ENCODE peak calls at places on chromosomes 11 and 22, in nine cellular contexts. M, C, L, W, B, K, J, H and O are unnamed samples.

GRCh38 chr22:33909075-33909458 is 11.2 kb downstream of the LARGE1 start:
- DNase-seq in M (no peak), C (no peak), L (peak; percentile 75), W (no peak), B (no peak), K (peak; percentile 84), J (peak; percentile 71), H (no peak), O (peak; percentile 12)

GRCh38 chr11:117725048-117725734 is 71.8 kb downstream of the DSCAML1 start:
- DNase-seq in M (no peak), C (no peak), L (no peak), W (no peak), B (no peak), K (no peak), J (peak; percentile 23), H (no peak), O (no peak)

GRCh38 chr11:1305558-1306056 is 3.8 kb downstream of the TOLLIP start:
- DNase-seq in M (peak; percentile 25), C (no peak), L (no peak), W (no peak), B (no peak), K (no peak), J (no peak), H (no peak), O (no peak)

GRCh38 chr11:12787847-12788246 is 113.6 kb downstream of the TEAD1 start:
- DNase-seq in M (no peak), C (no peak), L (peak; percentile 89), W (no peak), B (no peak), K (peak; percentile 90), J (no peak), H (no peak), O (peak; percentile 66)

GRCh38 chr11:62710001-62710345 is 2.5 kb downstream of the GNG3 start:
- DNase-seq in M (peak; percentile 45), C (no peak), L (peak; percentile 77), W (no peak), B (no peak), K (no peak), J (peak; percentile 64), H (no peak), O (peak; percentile 22)

GRCh38 chr11:83007477-83007876 is 64.2 kb downstream of the RAB30 start:
- DNase-seq in M (no peak), C (no peak), L (no peak), W (no peak), B (no peak), K (no peak), J (no peak), H (no peak), O (no peak)

GRCh38 chr11:124938206-124938765 is 2.4 kb upstream of the HEPACAM start:
- DNase-seq in M (no peak), C (no peak), L (peak; percentile 72), W (no peak), B (no peak), K (peak; percentile 40), J (no peak), H (no peak), O (no peak)

GRCh38 chr11:95147364-95147905 is 57.8 kb downstream of the ENDOD1 start:
- DNase-seq in M (no peak), C (no peak), L (peak; percentile 93), W (no peak), B (no peak), K (peak; percentile 93), J (no peak), H (no peak), O (peak; percentile 85)

GRCh38 chr11:108177570-108177969 is 44.9 kb downstream of the NPAT start:
- DNase-seq in M (no peak), C (no peak), L (no peak), W (no peak), B (no peak), K (no peak), J (no peak), H (no peak), O (no peak)
- H3K36me3 ChIP-seq in M (peaks cover 11% of the 10 kb centered on the region), C (peaks cover 15% of the 10 kb centered on the region), L (peaks cover 42% of the 10 kb centered on the region), W (no peaks in the 10 kb centered on the region), B (peaks cover 34% of the 10 kb centered on the region), K (peaks cover 16% of the 10 kb centered on the region), J (peaks cover 88% of the 10 kb centered on the region), H (peaks cover 82% of the 10 kb centered on the region), O (peaks cover 29% of the 10 kb centered on the region)

GRCh38 chr11:64249038-64249437 is 2.3 kb upstream of the PLCB3 start:
- DNase-seq in M (no peak), C (no peak), L (no peak), W (no peak), B (no peak), K (no peak), J (no peak), H (no peak), O (no peak)

GRCh38 chr11:64250875-64251721 is at the start of gene PLCB3:
- DNase-seq in M (peak; percentile 71), C (peak; percentile 83), L (peak; percentile 82), W (peak; percentile 52), B (peak; percentile 76), K (no peak), J (no peak), H (peak; percentile 49), O (peak; percentile 51)

GRCh38 chr11:64251722-64251985 is 324 bp downstream of the PLCB3 start:
- DNase-seq in M (no peak), C (peak; percentile 68), L (no peak), W (no peak), B (no peak), K (no peak), J (no peak), H (no peak), O (no peak)

GRCh38 chr11:64249563-64250405 is 1.5 kb upstream of the PLCB3 start:
- DNase-seq in M (no peak), C (peak; percentile 78), L (no peak), W (no peak), B (no peak), K (no peak), J (no peak), H (no peak), O (no peak)

GRCh38 chr11:64250406-64250874 is 890 bp upstream of the PLCB3 start:
- DNase-seq in M (no peak), C (peak; percentile 42), L (no peak), W (no peak), B (no peak), K (no peak), J (no peak), H (no peak), O (no peak)
- H3K4me3 ChIP-seq in M (peak overlapping the region; percentile 80), C (peak overlapping the region; percentile 100), L (peak overlapping the region; percentile 91), W (peak overlapping the region; percentile 73), B (no peak overlapping the region), K (peak overlapping the region; percentile 98), J (peak overlapping the region; percentile 81), H (no peak overlapping the region), O (no peak overlapping the region)

GRCh38 chr22:38715852-38716251 is 10.1 kb downstream of the GTPBP1 start:
- DNase-seq in M (no peak), C (no peak), L (no peak), W (no peak), B (no peak), K (no peak), J (no peak), H (no peak), O (no peak)

GRCh38 chr22:38715176-38715764 is 9.5 kb downstream of the GTPBP1 start:
- DNase-seq in M (no peak), C (no peak), L (no peak), W (no peak), B (no peak), K (no peak), J (no peak), H (no peak), O (no peak)

GRCh38 chr22:38716827-38717226 is 11.1 kb downstream of the GTPBP1 start:
- DNase-seq in M (no peak), C (no peak), L (no peak), W (no peak), B (no peak), K (no peak), J (no peak), H (no peak), O (no peak)

GRCh38 chr22:38717244-38717643 is 11.5 kb downstream of the GTPBP1 start:
- DNase-seq in M (no peak), C (no peak), L (no peak), W (no peak), B (no peak), K (no peak), J (no peak), H (no peak), O (no peak)

DNA sequence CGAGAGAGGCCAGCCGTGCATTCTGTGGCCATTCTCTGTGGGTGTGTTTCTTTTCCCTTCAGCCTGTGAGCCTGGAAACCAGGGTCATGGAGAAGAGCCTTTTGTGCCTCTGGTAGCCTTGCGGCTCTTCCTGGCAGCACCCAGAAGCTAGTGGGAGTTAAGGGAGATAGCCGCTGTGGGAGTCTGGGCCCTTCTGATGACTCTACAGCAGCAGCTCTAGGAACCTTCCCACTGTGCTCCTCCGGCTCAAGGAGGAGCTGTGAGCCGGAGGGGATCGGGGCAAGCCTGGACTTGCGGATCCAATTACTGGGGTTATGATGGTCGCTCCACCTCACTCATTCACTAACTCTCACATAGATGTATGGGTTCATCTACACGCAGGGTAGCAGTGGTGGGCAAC is 10.5 kb downstream of the GTPBP1 start:
- DNase-seq in M (no peak), C (no peak), L (no peak), W (no peak), B (no peak), K (no peak), J (no peak), H (no peak), O (no peak)
- H3K36me3 ChIP-seq in M (peaks cover 22% of the 10 kb centered on the region), C (peaks cover 22% of the 10 kb centered on the region), L (no peaks in the 10 kb centered on the region), W (no peaks in the 10 kb centered on the region), B (peaks cover 16% of the 10 kb centered on the region), K (peaks cover 23% of the 10 kb centered on the region), J (peaks cover 51% of the 10 kb centered on the region), H (peaks cover 69% of the 10 kb centered on the region), O (peaks cover 22% of the 10 kb centered on the region)

GRCh38 chr11:110176366-110177056 is 83.3 kb downstream of the ZC3H12C start:
- DNase-seq in M (no peak), C (no peak), L (peak; percentile 46), W (no peak), B (no peak), K (peak; percentile 51), J (no peak), H (no peak), O (no peak)

GRCh38 chr11:110172666-110173065 is 79.5 kb downstream of the ZC3H12C start:
- DNase-seq in M (no peak), C (no peak), L (peak; percentile 17), W (no peak), B (no peak), K (peak; percentile 22), J (no peak), H (no peak), O (no peak)

GRCh38 chr11:110177057-110177397 is 83.8 kb downstream of the ZC3H12C start:
- DNase-seq in M (no peak), C (no peak), L (no peak), W (no peak), B (no peak), K (no peak), J (no peak), H (no peak), O (no peak)

GRCh38 chr11:110173775-110174644 is 80.8 kb downstream of the ZC3H12C start:
- DNase-seq in M (peak; percentile 65), C (peak; percentile 92), L (peak; percentile 70), W (no peak), B (peak; percentile 80), K (peak; percentile 64), J (no peak), H (peak; percentile 48), O (peak; percentile 47)

DNA sequence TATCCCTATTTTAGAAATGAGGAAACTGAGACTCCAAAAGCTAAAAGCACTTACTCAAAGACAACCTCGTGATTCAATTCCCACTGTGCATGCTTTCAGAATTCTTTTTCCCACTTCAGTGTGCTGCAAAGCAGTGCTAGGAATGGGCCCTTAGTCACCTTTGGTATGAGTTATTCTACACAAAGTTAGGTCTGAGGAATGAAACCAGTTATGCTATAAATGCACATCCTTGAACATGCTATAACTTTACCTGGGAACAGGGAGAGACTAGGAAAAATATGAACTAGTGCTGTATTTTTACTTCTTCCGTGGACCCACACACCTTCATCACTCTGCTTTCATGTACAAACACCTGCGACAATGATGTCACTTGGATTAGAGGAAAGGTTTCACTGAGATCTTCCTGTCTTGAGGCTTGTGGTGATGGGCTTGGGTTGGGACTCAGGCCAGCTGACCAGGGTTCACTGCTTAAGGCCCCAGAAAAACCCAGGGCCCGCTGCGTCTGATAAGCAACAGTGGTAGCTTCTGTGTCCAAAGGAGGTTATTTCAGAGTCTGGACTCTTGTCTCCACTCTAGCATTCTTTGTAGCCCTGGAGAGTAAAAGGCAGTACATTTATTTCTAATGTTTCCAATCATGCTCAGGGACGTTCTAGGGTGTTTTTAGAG is 81.6 kb downstream of the ZC3H12C start:
- DNase-seq in M (no peak), C (no peak), L (peak; percentile 68), W (no peak), B (no peak), K (peak; percentile 73), J (no peak), H (no peak), O (no peak)
- H3K4me3 ChIP-seq in M (no peak overlapping the region), C (peak overlapping the region; percentile 30), L (peak overlapping the region; percentile 62), W (no peak overlapping the region), B (no peak overlapping the region), K (no peak overlapping the region), J (no peak overlapping the region), H (no peak overlapping the region), O (no peak overlapping the region)